ENCODE peak calls at places on chromosomes 16 and 17, in six cellular contexts. I is NCI-H774; Q is EH; O is activated CD4-positive, alpha-beta T cell treated with anti-CD3 and anti-CD28 coated beads for 24 hours; R is activated CD4-positive, alpha-beta memory T cell treated with anti-CD3 and anti-CD28 coated beads, Interleukin-2, amount 10 ng/mL, durations not matched to agents 7 days and 5 days; F is left ventricle myocardium superior. B is an unnamed sample.

GRCh38 chr16:49414651-49415050 is 41.0 kb downstream of the C16orf78 start:
- DNase-seq in I (no peak), R (no peak), O (no peak), F (no peak), Q (no peak), B (no peak)

GRCh38 chr17:49723423-49723822 is 15.7 kb upstream of the SLC35B1 start:
- DNase-seq in F (peak), Q (no peak), I (no peak), O (no peak), R (no peak), B (peak)

GRCh38 chr17:30336369-30337171 is 2.7 kb upstream of the TMIGD1 start:
- DNase-seq in I (peak), F (no peak), R (peak), Q (peak), O (peak), B (no peak)

GRCh38 chr16:50933257-50933656 is 191.4 kb downstream of the CYLD start:
- DNase-seq in F (no peak), I (no peak), Q (no peak), R (no peak), O (no peak), B (no peak)

GRCh38 chr16:52254753-52255152 is 292.2 kb downstream of the TOX3 start:
- DNase-seq in R (no peak), I (no peak), O (no peak), Q (no peak), F (no peak), B (no peak)

GRCh38 chr16:27364493-27365141 is 37.4 kb upstream of the IL21R start:
- DNase-seq in I (no peak), Q (no peak), R (no peak), O (no peak), F (no peak), B (no peak)

GRCh38 chr17:49787932-49788442 is 494 bp upstream of the KAT7 start:
- DNase-seq in O (no peak), R (peak), F (no peak), Q (no peak), I (no peak), B (no peak)

GRCh38 chr16:47013172-47013571 is 39.7 kb upstream of the DNAJA2 start:
- DNase-seq in I (no peak), O (no peak), R (no peak), Q (no peak), F (no peak), B (no peak)

GRCh38 chr16:16972831-16973230 is 497.9 kb downstream of the XYLT1 start:
- DNase-seq in F (no peak), Q (no peak), I (no peak), O (no peak), R (no peak), B (no peak)

GRCh38 chr17:17811381-17812210 is 25.2 kb downstream of the SREBF1 start:
- DNase-seq in Q (no peak), O (no peak), F (no peak), R (no peak), I (no peak), B (no peak)

GRCh38 chr16:17374668-17375255 is 96.0 kb downstream of the XYLT1 start:
- DNase-seq in O (no peak), F (no peak), R (no peak), I (no peak), Q (no peak), B (no peak)

GRCh38 chr16:81661082-81661481 is 118.0 kb upstream of the PLCG2 start:
- DNase-seq in R (no peak), F (no peak), Q (no peak), O (no peak), I (no peak), B (no peak)

GRCh38 chr16:78122774-78123315 is 23.4 kb downstream of the WWOX start:
- DNase-seq in Q (peak), F (no peak), I (peak), R (no peak), O (no peak), B (no peak)

GRCh38 chr17:57086069-57086930 is 1.3 kb downstream of the AKAP1 start:
- DNase-seq in O (peak), F (peak), Q (peak), R (peak), I (no peak), B (no peak)

GRCh38 chr16:55330726-55331647 is 7.0 kb downstream of the IRX6 start:
- DNase-seq in O (no peak), Q (no peak), R (no peak), I (no peak), F (no peak), B (no peak)

GRCh38 chr17:76714822-76715461 is 4.2 kb upstream of the MXRA7 start:
- DNase-seq in Q (peak), I (no peak), F (peak), O (peak), R (peak), B (peak)

GRCh38 chr17:69342896-69343644 is 16.1 kb upstream of the ABCA5 start:
- DNase-seq in O (no peak), Q (no peak), F (no peak), R (no peak), I (peak), B (no peak)

GRCh38 chr17:8869416-8869815 is 1.9 kb upstream of the PIK3R6 start:
- DNase-seq in Q (no peak), F (no peak), O (no peak), I (no peak), R (no peak), B (no peak)

GRCh38 chr16:27374231-27374793 is 27.7 kb upstream of the IL21R start:
- DNase-seq in F (no peak), R (peak), Q (no peak), O (no peak), I (no peak), B (no peak)

GRCh38 chr17:7717756-7718350 is 309 bp downstream of the DNAH2 start:
- DNase-seq in I (no peak), F (no peak), Q (peak), R (peak), O (no peak), B (no peak)

GRCh38 chr16:11996433-11997174 is 20.1 kb downstream of the SNX29 start:
- DNase-seq in O (no peak), Q (no peak), I (no peak), F (no peak), R (no peak), B (no peak)

GRCh38 chr17:78376161-78376560 is 2.3 kb upstream of the PGS1 start:
- DNase-seq in Q (no peak), R (no peak), I (no peak), O (no peak), F (no peak), B (no peak)